ENCODE peak calls at places on chromosomes 13 and 19, in five cellular contexts. T, X, O, A and G are unnamed samples.

GRCh38 chr19:21694171-21694906 is 73.0 kb downstream of the ZNF100 start:
- DNase-seq in T (no peak), O (no peak), A (no peak), X (no peak), G (no peak)

GRCh38 chr19:4493104-4493928 is 21.2 kb downstream of the HDGFL2 start:
- DNase-seq in A (no peak), X (no peak), T (no peak), O (no peak), G (no peak)

GRCh38 chr19:42037649-42038048 is 32.4 kb downstream of the GRIK5 start:
- DNase-seq in T (no peak), X (no peak), A (no peak), O (no peak), G (no peak)

GRCh38 chr13:43265028-43265427 is 241.6 kb downstream of the DNAJC15 start:
- DNase-seq in T (no peak), O (no peak), A (no peak), X (no peak), G (no peak)

GRCh38 chr13:97856001-97856675 is 97.3 kb upstream of the IPO5 start:
- DNase-seq in X (no peak), O (peak; percentile 70), A (no peak), T (peak; percentile 61), G (peak; percentile 28)

GRCh38 chr19:2578391-2578826 is 102.5 kb downstream of the GADD45B start:
- DNase-seq in X (peak; percentile 49), T (peak; percentile 35), O (peak; percentile 52), A (peak; percentile 62), G (no peak)

GRCh38 chr19:41870401-41870873 is 6.6 kb upstream of the CD79A start:
- DNase-seq in T (peak; percentile 74), X (no peak), A (no peak), O (peak; percentile 67), G (peak; percentile 18)

GRCh38 chr13:112068531-112069062 is 1.6 kb downstream of the SOX1 start:
- DNase-seq in T (no peak), O (no peak), X (no peak), A (no peak), G (no peak)

GRCh38 chr13:74575729-74576125 is 441.5 kb upstream of the KLF12 start:
- DNase-seq in O (peak; percentile 83), A (peak; percentile 62), T (peak; percentile 38), X (no peak), G (peak; percentile 10)

GRCh38 chr13:94706854-94707399 is 5.4 kb downstream of the SOX21 start:
- DNase-seq in O (no peak), A (no peak), T (no peak), X (no peak), G (no peak)

GRCh38 chr19:40387151-40387550 is 2.8 kb downstream of the HIPK4 start:
- DNase-seq in T (no peak), X (no peak), O (no peak), A (no peak), G (no peak)

GRCh38 chr13:110287031-110287828 is 19.7 kb downstream of the COL4A1 start:
- DNase-seq in A (no peak), O (no peak), T (no peak), X (no peak), G (no peak)

GRCh38 chr19:460877-461609 is at the start of gene SHC2:
- DNase-seq in X (peak; percentile 17), T (no peak), A (peak; percentile 46), O (peak; percentile 16), G (peak; percentile 87)

GRCh38 chr13:30334663-30335386 is 27.5 kb upstream of the KATNAL1 start:
- DNase-seq in O (peak; percentile 16), X (peak; percentile 55), T (peak; percentile 37), A (no peak), G (no peak)

GRCh38 chr19:632228-633067 is 889 bp downstream of the POLRMT start:
- DNase-seq in T (peak; percentile 51), A (peak; percentile 79), X (peak; percentile 25), O (peak; percentile 80), G (no peak)

GRCh38 chr13:112069727-112070300 is 2.9 kb downstream of the SOX1 start:
- DNase-seq in T (no peak), O (no peak), A (no peak), X (no peak), G (no peak)

GRCh38 chr19:44131955-44132354 is 9.4 kb upstream of the ZNF234 start:
- DNase-seq in O (no peak), X (no peak), T (no peak), A (no peak), G (no peak)

GRCh38 chr19:49836176-49837008 is 14.6 kb upstream of the PTOV1 start:
- DNase-seq in T (no peak), A (no peak), X (no peak), O (no peak), G (no peak)

GRCh38 chr19:54209748-54210494 is 9.3 kb downstream of the RPS9 start:
- DNase-seq in O (peak; percentile 99), T (peak; percentile 99), A (peak; percentile 90), X (peak; percentile 98), G (peak; percentile 97)

GRCh38 chr13:25421602-25422001 is 49.8 kb downstream of the ATP8A2 start:
- DNase-seq in A (no peak), X (no peak), O (no peak), T (no peak), G (no peak)

GRCh38 chr19:1220452-1221037 is 15.0 kb downstream of the STK11 start:
- DNase-seq in X (no peak), O (no peak), T (no peak), A (no peak), G (peak; percentile 76)

GRCh38 chr19:54029930-54030490 is 33.7 kb downstream of the VSTM1 start:
- DNase-seq in X (peak; percentile 83), O (peak; percentile 83), A (peak; percentile 48), T (peak; percentile 67), G (peak; percentile 25)

GRCh38 chr19:6711605-6712004 is 8.8 kb downstream of the C3 start:
- DNase-seq in X (no peak), O (no peak), A (no peak), T (no peak), G (no peak)

GRCh38 chr13:27189192-27189591 is 17.6 kb upstream of the USP12 start:
- DNase-seq in A (no peak), X (no peak), T (no peak), O (no peak), G (no peak)

GRCh38 chr13:108835082-108835481 is 205.7 kb downstream of the MYO16 start:
- DNase-seq in X (no peak), O (no peak), A (no peak), T (no peak), G (no peak)

GRCh38 chr13:106589716-106590115 is 21.8 kb upstream of the ARGLU1 start:
- DNase-seq in O (no peak), A (no peak), X (no peak), T (peak; percentile 41), G (no peak)

GRCh38 chr13:100724568-100724967 is 50.0 kb upstream of the TMTC4 start:
- DNase-seq in A (no peak), X (no peak), O (no peak), T (no peak), G (no peak)

GRCh38 chr13:100722517-100722916 is 47.9 kb upstream of the TMTC4 start:
- DNase-seq in X (no peak), T (no peak), A (no peak), O (no peak), G (no peak)

GRCh38 chr13:100725472-100725871 is 50.9 kb upstream of the TMTC4 start:
- DNase-seq in A (no peak), O (no peak), X (no peak), T (no peak), G (no peak)

GRCh38 chr13:100721885-100722512 is 47.4 kb upstream of the TMTC4 start:
- DNase-seq in X (peak; percentile 26), O (peak; percentile 75), T (peak; percentile 60), A (no peak), G (peak; percentile 59)
- TF ChIP-seq CTCF in X (no peak), O (peak; percentile 69), T (peak; percentile 75), A (peak; percentile 25), G (peak; percentile 63)

GRCh38 chr13:99266827-99267226 is 8.6 kb upstream of the GPR18 start:
- DNase-seq in T (no peak), A (no peak), O (no peak), X (no peak), G (no peak)

GRCh38 chr13:99265162-99265822 is 7.1 kb upstream of the GPR18 start:
- DNase-seq in O (no peak), T (no peak), A (no peak), X (no peak), G (no peak)

GRCh38 chr13:99264053-99264452 is 5.9 kb upstream of the GPR18 start:
- DNase-seq in O (no peak), X (no peak), T (no peak), A (no peak), G (no peak)

GRCh38 chr13:99267927-99268326 is 9.7 kb upstream of the GPR18 start:
- DNase-seq in X (no peak), A (no peak), O (no peak), T (no peak), G (no peak)

DNA sequence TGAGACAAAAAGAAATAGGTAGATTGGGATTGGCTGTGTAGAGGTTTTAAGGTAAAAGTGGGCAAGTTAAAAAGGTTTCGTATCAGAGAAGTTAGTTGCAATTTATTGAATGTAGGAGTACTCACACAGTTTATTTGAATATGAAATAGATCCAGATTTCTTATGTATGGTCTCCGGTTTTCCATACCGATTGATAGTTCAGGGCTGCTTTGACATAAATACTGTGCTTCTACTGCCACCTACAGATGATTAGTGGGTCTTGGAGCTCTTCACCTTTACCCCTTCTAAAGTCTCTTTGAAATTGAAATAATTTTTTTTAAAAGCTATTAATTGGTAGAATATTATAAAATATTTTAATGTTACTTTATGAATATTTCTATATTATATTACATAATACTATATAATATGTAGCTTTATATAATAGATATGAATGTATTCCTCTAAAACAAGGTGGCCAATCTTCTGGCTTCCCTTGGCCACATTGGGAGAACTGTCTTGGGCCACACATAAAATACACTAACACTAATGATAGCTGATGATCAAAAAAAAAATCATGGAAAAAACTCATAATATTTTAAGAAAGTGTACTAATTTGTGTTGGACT is 7.7 kb upstream of the GPR18 start:
- DNase-seq in T (peak; percentile 69), X (no peak), A (no peak), O (peak; percentile 73), G (no peak)
- TF ChIP-seq CTCF in T (peak; percentile 62), X (no peak), A (no peak), O (peak; percentile 52), G (peak; percentile 46)

DNA sequence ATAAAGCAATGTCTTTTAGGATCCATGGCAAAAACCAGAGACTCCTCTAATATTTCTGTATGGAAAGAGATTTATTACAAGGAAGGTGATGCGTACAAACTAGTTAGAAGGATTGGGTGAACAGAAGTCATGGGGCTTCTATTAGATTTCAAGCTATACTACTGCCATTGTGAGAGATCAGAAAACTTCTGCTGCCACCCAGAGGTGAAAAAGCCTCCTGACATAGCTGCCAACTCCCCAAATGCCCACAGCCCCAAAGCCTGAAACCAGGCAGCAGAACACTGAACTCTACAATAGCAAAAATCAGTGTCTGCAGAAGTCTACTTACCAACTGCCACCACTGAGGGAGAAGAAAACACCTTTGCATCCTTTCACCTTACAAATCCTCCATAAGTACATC is 379.0 kb upstream of the MIR17HG start:
- DNase-seq in T (peak; percentile 1), X (peak; percentile 9), O (no peak), A (no peak), G (no peak)
- TF ChIP-seq CTCF in T (peak; percentile 6), X (no peak), O (no peak), A (no peak), G (no peak)

DNA sequence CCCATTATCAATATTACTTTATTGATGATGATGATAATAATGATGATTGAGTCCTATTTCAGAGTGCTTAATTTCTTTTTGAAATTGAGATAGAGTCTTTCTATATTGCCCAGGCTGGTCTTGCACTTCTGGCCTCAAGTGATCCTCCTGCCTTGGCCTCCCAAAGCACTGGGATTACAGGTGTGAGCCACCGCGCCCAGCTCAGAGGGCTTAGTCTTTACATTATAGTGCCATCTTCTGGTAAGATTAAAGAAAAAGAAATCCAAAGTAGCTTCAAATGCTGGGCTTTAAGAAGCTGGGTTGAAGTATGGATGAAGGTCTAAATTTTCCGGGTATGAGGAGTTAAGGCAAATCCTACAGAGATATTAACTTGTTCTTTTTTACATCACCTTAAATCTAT is 3.4 kb upstream of the ZNF333 start:
- DNase-seq in T (peak; percentile 25), X (peak; percentile 13), O (peak; percentile 37), A (no peak), G (no peak)
- TF ChIP-seq CTCF in T (peak; percentile 24), X (no peak), O (peak; percentile 10), A (no peak), G (no peak)